ENCODE peak calls at places on chromosomes 6 and 20, in eight cellular contexts. U is HL-60, B is stomach, K is HCT116, Z is endothelial cell of umbilical vein, F is sigmoid colon, Y is transverse colon, I is SK-N-SH. C is an unnamed sample.

GRCh38 chr6:4573958-4574481 is 202.2 kb upstream of the CDYL start:
- DNase-seq in U (no peak), B (no peak), K (no peak), Z (no peak), F (no peak), Y (no peak), I (no peak), C (no peak)

GRCh38 chr6:37557645-37558114 is 58.0 kb upstream of the CCDC167 start:
- DNase-seq in U (no peak), B (no peak), K (no peak), Z (no peak), F (no peak), Y (no peak), I (no peak), C (no peak)

GRCh38 chr20:15582146-15582776 is 991.0 kb downstream of the KIF16B start:
- DNase-seq in U (no peak), B (no peak), K (no peak), Z (no peak), F (no peak), Y (no peak), I (no peak), C (no peak)

GRCh38 chr20:19978511-19979210 is 38.5 kb upstream of the NAA20 start:
- DNase-seq in U (no peak), B (no peak), K (no peak), Z (no peak), F (no peak), Y (no peak), I (no peak), C (no peak)

GRCh38 chr6:154448448-154449096 is 61.9 kb downstream of the CNKSR3 start:
- DNase-seq in U (no peak), B (no peak), K (no peak), Z (peak), F (peak), Y (peak), I (peak), C (no peak)

GRCh38 chr6:64890609-64891008 is 816.4 kb downstream of the EYS start:
- DNase-seq in U (no peak), B (no peak), K (no peak), Z (peak), F (no peak), Y (no peak), I (no peak), C (no peak)

GRCh38 chr6:35368038-35368887 is 25.9 kb downstream of the PPARD start:
- DNase-seq in U (no peak), B (no peak), K (peak), Z (peak), F (no peak), Y (no peak), I (no peak), C (peak)

GRCh38 chr6:50091641-50092040 is 41.9 kb upstream of the DEFB112 start:
- DNase-seq in U (no peak), B (no peak), K (no peak), Z (no peak), F (no peak), Y (no peak), I (no peak), C (no peak)

GRCh38 chr6:2116496-2116895 is 128.9 kb downstream of the GMDS start:
- DNase-seq in U (no peak), B (no peak), K (no peak), Z (no peak), F (no peak), Y (no peak), I (no peak), C (no peak)

DNA sequence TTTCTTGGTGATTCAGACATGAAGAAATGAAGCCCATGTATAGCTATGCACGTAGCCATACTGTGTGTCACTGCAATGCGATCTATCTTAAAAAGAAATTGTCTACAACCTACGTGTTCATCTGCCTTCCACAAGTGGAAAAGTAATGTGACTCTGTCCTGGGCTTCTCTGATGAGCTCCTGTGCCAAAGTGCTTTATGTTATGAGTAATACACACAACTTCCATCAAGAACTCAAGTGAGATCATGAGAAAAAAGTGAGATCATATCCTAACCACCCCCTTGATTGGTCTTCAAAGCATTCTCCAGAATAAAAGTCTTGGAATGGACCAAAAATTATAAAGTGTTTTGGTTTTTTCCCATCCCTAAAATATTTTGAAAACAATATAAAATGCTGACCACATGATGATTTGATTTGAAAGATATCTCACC is 114.3 kb downstream of the DST start:
- DNase-seq in U (no peak), B (no peak), K (no peak), Z (peak), F (no peak), Y (no peak), I (no peak), C (no peak)
- H3K27ac ChIP-seq in U (no peak), B (peak), K (no peak), Z (no peak), F (peak), Y (peak), I (no peak), C (no peak)

GRCh38 chr20:24163501-24163900 is 174.9 kb upstream of the GGTLC1 start:
- DNase-seq in U (no peak), B (no peak), K (no peak), Z (peak), F (no peak), Y (no peak), I (no peak), C (no peak)

GRCh38 chr20:24166412-24166811 is 177.8 kb upstream of the GGTLC1 start:
- DNase-seq in U (no peak), B (no peak), K (no peak), Z (no peak), F (no peak), Y (no peak), I (no peak), C (no peak)

GRCh38 chr20:24166127-24166389 is 177.5 kb upstream of the GGTLC1 start:
- DNase-seq in U (no peak), B (no peak), K (no peak), Z (no peak), F (no peak), Y (no peak), I (no peak), C (no peak)

GRCh38 chr20:24165336-24166126 is 177.0 kb upstream of the GGTLC1 start:
- DNase-seq in U (no peak), B (no peak), K (no peak), Z (peak), F (peak), Y (no peak), I (no peak), C (peak)

GRCh38 chr20:24164360-24164759 is 175.8 kb upstream of the GGTLC1 start:
- DNase-seq in U (peak), B (no peak), K (no peak), Z (peak), F (no peak), Y (no peak), I (peak), C (no peak)
- TF ChIP-seq CTCF in U (peak), B (no peak), K (no peak), Z (peak), F (no peak), Y (peak), I (peak), C (no peak)

DNA sequence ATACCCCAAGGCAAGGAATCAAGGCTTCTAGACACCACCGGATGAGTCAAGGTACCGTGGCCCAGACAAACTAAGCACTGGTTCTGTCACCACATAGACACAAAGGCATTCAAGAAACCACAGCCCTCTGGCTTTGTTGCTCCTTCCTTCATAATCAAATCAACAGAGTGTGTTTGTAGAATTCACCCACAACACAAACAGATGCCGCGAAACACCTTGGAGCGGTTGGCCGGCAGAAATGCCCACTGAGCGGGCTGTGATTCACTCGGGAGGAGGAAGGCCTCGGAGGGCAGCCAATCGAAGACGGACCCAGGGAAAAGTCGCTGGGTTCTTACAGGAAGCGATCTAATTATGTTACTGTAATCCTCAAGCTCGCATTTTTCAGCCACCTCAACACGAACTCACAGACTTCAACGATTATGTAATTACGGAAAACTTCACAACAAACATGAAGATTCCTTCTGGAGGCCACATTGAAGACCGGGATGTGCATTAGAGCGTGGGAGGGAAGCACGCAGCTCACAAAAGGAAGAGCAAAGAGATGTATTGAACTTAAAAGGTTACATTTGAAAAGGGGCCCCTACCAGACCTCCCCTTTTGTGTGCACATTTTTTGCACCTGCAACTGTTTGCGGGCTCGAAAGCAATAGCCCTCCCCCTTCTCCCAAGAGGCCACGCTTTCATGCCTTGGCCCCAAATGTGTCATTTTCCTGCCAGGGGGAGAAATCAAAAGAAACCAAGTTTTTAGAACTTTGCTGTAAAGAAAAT is 184.7 kb upstream of the PREP start:
- DNase-seq in U (no peak), B (no peak), K (no peak), Z (no peak), F (no peak), Y (no peak), I (no peak), C (no peak)
- TF ChIP-seq POLR2AphosphoS5 in U (no peak), B (no peak), K (no peak), Z (no peak), F (no peak), Y (no peak), I (no peak), C (no peak)

DNA sequence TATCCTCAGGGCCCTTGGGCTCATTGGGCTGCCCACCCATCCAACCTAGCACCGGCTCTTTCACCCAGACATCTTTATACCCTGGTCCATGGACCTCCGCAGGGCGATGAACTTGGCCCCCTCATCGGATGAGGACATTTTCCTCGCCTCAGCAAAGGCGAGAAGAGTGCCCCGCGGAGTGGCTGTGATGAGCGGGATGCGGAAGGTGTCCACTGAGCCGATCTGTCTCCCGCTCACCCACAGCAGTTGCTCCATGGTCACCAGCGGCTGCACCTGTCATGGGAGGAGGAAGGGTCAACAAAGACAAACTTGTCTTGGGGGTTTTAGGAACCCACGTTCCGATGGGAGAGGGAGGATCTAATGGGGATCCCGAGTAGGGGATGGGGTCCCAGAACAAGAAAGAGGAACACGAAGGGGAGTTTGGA is 690 bp downstream of the NEU1 start:
- DNase-seq in U (no peak), B (no peak), K (no peak), Z (no peak), F (no peak), Y (no peak), I (peak), C (no peak)
- H3K27ac ChIP-seq in U (peak), B (peak), K (no peak), Z (peak), F (peak), Y (peak), I (no peak), C (peak)

DNA sequence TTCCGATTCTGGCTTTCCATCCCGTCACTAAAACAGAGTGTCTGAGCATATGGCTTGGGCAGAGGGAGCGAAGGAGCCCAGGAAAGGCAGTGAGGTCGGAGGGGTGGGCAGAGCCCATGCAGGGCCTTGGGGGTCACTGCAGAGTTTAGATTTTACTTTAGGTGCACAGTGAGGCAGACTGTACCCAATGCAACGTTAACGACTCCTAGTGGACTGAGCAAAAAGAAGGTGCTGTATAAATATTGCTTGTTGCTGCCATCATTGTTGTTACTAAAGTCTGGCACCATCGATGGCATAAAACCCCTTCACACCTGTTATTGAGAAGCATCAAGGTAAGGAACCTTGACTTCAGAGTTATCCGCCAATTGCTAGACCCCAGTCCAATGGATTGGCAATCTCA is 119.0 kb downstream of the EYA2 start:
- DNase-seq in U (no peak), B (no peak), K (no peak), Z (no peak), F (no peak), Y (no peak), I (no peak), C (no peak)
- TF ChIP-seq CTCF in U (no peak), B (no peak), K (no peak), Z (no peak), F (no peak), Y (no peak), I (no peak), C (no peak)

GRCh38 chr20:50210066-50210619 is 19.5 kb downstream of the CEBPB start:
- DNase-seq in U (no peak), B (no peak), K (no peak), Z (no peak), F (no peak), Y (no peak), I (no peak), C (no peak)
- TF ChIP-seq POLR2AphosphoS5 in U (no peak), B (no peak), K (no peak), Z (no peak), F (no peak), Y (no peak), I (no peak), C (no peak)

GRCh38 chr6:106729848-106730247 is 100.5 kb downstream of the QRSL1 start:
- DNase-seq in U (no peak), B (no peak), K (no peak), Z (no peak), F (no peak), Y (no peak), I (no peak), C (no peak)

GRCh38 chr6:106731144-106731842 is 101.9 kb downstream of the QRSL1 start:
- DNase-seq in U (no peak), B (peak), K (no peak), Z (no peak), F (no peak), Y (peak), I (no peak), C (no peak)

GRCh38 chr6:106731843-106732160 is 102.4 kb downstream of the QRSL1 start:
- DNase-seq in U (no peak), B (no peak), K (no peak), Z (no peak), F (no peak), Y (no peak), I (no peak), C (no peak)

GRCh38 chr6:106730264-106730663 is 100.9 kb downstream of the QRSL1 start:
- DNase-seq in U (no peak), B (no peak), K (no peak), Z (no peak), F (no peak), Y (no peak), I (no peak), C (no peak)

GRCh38 chr6:106730672-106731071 is 101.3 kb downstream of the QRSL1 start:
- DNase-seq in U (no peak), B (peak), K (no peak), Z (no peak), F (no peak), Y (no peak), I (no peak), C (no peak)
- H3K27ac ChIP-seq in U (no peak), B (peak), K (no peak), Z (no peak), F (no peak), Y (peak), I (no peak), C (no peak)

DNA sequence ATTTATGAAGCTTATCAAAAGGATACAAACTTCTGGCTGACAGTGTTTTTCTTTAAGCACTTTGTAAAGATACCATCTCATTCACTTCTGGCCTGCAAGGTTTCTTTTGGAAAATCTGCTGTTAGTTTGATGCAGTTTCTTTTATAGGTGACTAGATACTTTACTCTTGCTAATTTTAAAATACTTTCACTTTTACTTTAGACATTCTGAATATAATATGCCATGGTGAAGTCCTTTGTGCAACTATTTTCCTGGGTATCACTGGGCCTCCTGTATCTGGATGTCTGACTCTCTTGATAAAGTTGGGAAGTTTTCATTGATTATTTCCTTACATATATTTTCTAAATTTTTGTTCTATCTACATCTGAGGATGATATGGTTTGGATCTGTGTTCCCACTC is 29.0 kb upstream of the ZNF337 start:
- DNase-seq in U (no peak), B (no peak), K (no peak), Z (no peak), F (no peak), Y (no peak), I (no peak), C (no peak)
- TF ChIP-seq CTCF in U (no peak), B (no peak), K (no peak), Z (no peak), F (no peak), Y (no peak), I (no peak), C (no peak)

DNA sequence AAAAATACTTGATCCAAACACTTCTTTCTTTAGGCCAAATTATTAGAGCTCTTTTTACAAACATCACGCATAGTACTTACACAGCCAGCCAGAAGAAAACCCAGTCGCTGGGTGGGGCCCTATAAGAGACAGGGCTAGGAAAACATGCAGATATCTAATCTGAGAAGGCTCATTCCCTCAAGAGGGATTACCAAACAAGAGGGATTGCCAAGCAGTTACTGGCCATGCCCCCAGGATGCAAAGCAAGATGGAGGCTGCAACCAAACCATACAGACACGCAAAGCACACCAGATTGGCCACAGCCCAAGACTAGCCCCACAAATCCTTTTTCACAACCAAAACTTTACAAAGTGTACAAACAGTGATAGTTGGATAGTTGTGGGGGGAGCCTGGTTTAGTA is 1235.4 kb upstream of the GJE1 start:
- DNase-seq in U (peak), B (no peak), K (no peak), Z (no peak), F (no peak), Y (no peak), I (no peak), C (no peak)
- TF ChIP-seq POLR2AphosphoS5 in U (peak), B (no peak), K (no peak), Z (no peak), F (no peak), Y (no peak), I (no peak), C (no peak)